ENCODE peak calls at places on chromosome 13, in five cellular contexts. W is tibial nerve, D is stomach, F is ascending aorta, S is CD14-positive monocyte. B is an unnamed sample.

GRCh38 chr13:113652404-113653263 is 5.4 kb downstream of the ATP4B start:
- DNase-seq in W (peak), D (peak), F (no peak), S (peak), B (no peak)

GRCh38 chr13:74191036-74191809 is 57.0 kb upstream of the KLF12 start:
- DNase-seq in W (no peak), D (no peak), F (no peak), S (no peak), B (no peak)

GRCh38 chr13:49374585-49375290 is 69.1 kb downstream of the CAB39L start:
- DNase-seq in W (no peak), D (no peak), F (no peak), S (no peak), B (no peak)

GRCh38 chr13:97440598-97440997 is 6.6 kb downstream of the RAP2A start:
- DNase-seq in W (no peak), D (no peak), F (no peak), S (no peak), B (no peak)

GRCh38 chr13:31209172-31209818 is 9.5 kb downstream of the B3GLCT start:
- DNase-seq in W (no peak), D (peak), F (no peak), S (no peak), B (peak)

GRCh38 chr13:46392967-46393366 is 5.9 kb upstream of the RUBCNL start:
- DNase-seq in W (no peak), D (no peak), F (no peak), S (no peak), B (no peak)

GRCh38 chr13:38167164-38167822 is 182.4 kb upstream of the UFM1 start:
- DNase-seq in W (no peak), D (no peak), F (no peak), S (no peak), B (no peak)

GRCh38 chr13:20608438-20609020 is 41.6 kb downstream of the IFT88 start:
- DNase-seq in W (no peak), D (no peak), F (no peak), S (no peak), B (no peak)

GRCh38 chr13:40576369-40576768 is 90.1 kb downstream of the FOXO1 start:
- DNase-seq in W (no peak), D (no peak), F (no peak), S (no peak), B (no peak)

GRCh38 chr13:102317593-102317992 is 84.3 kb downstream of the FGF14 start:
- DNase-seq in W (peak), D (peak), F (peak), S (no peak), B (no peak)

GRCh38 chr13:48979892-48980291 is 4.2 kb downstream of the FNDC3A start:
- DNase-seq in W (no peak), D (no peak), F (no peak), S (no peak), B (no peak)

GRCh38 chr13:98284677-98285076 is 107.6 kb upstream of the RNF113B start:
- DNase-seq in W (no peak), D (no peak), F (no peak), S (no peak), B (no peak)

GRCh38 chr13:27044837-27045570 is 126.6 kb downstream of the USP12 start:
- DNase-seq in W (no peak), D (no peak), F (no peak), S (no peak), B (no peak)

GRCh38 chr13:112740502-112741131 is 50.8 kb downstream of the ATP11A start:
- DNase-seq in W (peak), D (peak), F (no peak), S (no peak), B (no peak)

GRCh38 chr13:22451345-22451744 is 729.4 kb upstream of the SGCG start:
- DNase-seq in W (no peak), D (no peak), F (no peak), S (no peak), B (no peak)

GRCh38 chr13:26785845-26786630 is 25.5 kb upstream of the GPR12 start:
- DNase-seq in W (no peak), D (peak), F (no peak), S (no peak), B (no peak)

GRCh38 chr13:38759390-38759789 is 72.5 kb downstream of the FREM2 start:
- DNase-seq in W (no peak), D (no peak), F (no peak), S (no peak), B (no peak)

GRCh38 chr13:31794452-31794851 is 55.1 kb downstream of the RXFP2 start:
- DNase-seq in W (no peak), D (no peak), F (no peak), S (no peak), B (no peak)

GRCh38 chr13:100130092-100130491 is 41.2 kb downstream of the PCCA start:
- DNase-seq in W (no peak), D (no peak), F (no peak), S (no peak), B (no peak)

GRCh38 chr13:23753523-23753922 is 135.7 kb downstream of the MIPEP start:
- DNase-seq in W (no peak), D (no peak), F (no peak), S (no peak), B (no peak)

GRCh38 chr13:64529874-64530485 is 2700.2 kb downstream of the PCDH9 start:
- DNase-seq in W (no peak), D (no peak), F (no peak), S (no peak), B (no peak)

GRCh38 chr13:82657471-82657870 is 1224.8 kb downstream of the SLITRK1 start:
- DNase-seq in W (no peak), D (no peak), F (no peak), S (no peak), B (no peak)

GRCh38 chr13:111281751-111282311 is 38.6 kb upstream of the TEX29 start:
- DNase-seq in W (no peak), D (no peak), F (no peak), S (no peak), B (no peak)

GRCh38 chr13:42906257-42906656 is 85.8 kb downstream of the EPSTI1 start:
- DNase-seq in W (no peak), D (no peak), F (no peak), S (no peak), B (no peak)

GRCh38 chr13:110208116-110208515 is 98.8 kb downstream of the COL4A1 start:
- DNase-seq in W (no peak), D (no peak), F (no peak), S (no peak), B (no peak)

GRCh38 chr13:80141114-80141849 is 199.6 kb downstream of the SPRY2 start:
- DNase-seq in W (no peak), D (peak), F (no peak), S (no peak), B (no peak)

GRCh38 chr13:31431722-31432137 is 232.0 kb downstream of the B3GLCT start:
- DNase-seq in W (peak), D (peak), F (no peak), S (no peak), B (no peak)

GRCh38 chr13:50911051-50911690 is 1.6 kb downstream of the RNASEH2B start:
- DNase-seq in W (no peak), D (no peak), F (no peak), S (no peak), B (no peak)

GRCh38 chr13:46913757-46914156 is 16.9 kb upstream of the HTR2A start:
- DNase-seq in W (no peak), D (no peak), F (no peak), S (no peak), B (no peak)

GRCh38 chr13:100537951-100538462 is 50.6 kb downstream of the GGACT start:
- DNase-seq in W (no peak), D (no peak), F (no peak), S (no peak), B (no peak)

GRCh38 chr13:50708461-50708860 is 135.0 kb downstream of the DLEU7 start:
- DNase-seq in W (no peak), D (no peak), F (no peak), S (no peak), B (no peak)

GRCh38 chr13:78786399-78786879 is 127.5 kb upstream of the OBI1 start:
- DNase-seq in W (no peak), D (no peak), F (no peak), S (no peak), B (no peak)

GRCh38 chr13:42216422-42216735 is 55.6 kb upstream of the AKAP11 start:
- DNase-seq in W (no peak), D (no peak), F (no peak), S (no peak), B (no peak)

GRCh38 chr13:95552208-95552538 is 347 bp upstream of the CLDN10 start:
- DNase-seq in W (no peak), D (no peak), F (no peak), S (no peak), B (no peak)

GRCh38 chr13:61880576-61881283 is 465.1 kb upstream of the PCDH20 start:
- DNase-seq in W (no peak), D (peak), F (no peak), S (no peak), B (no peak)
- TF ChIP-seq CTCF in W (peak), D (no peak), F (no peak), S (peak), B (peak)

GRCh38 chr13:33347866-33348265 is 62.3 kb upstream of the STARD13 start:
- DNase-seq in W (no peak), D (no peak), F (no peak), S (no peak), B (no peak)
- TF ChIP-seq CTCF in W (no peak), D (no peak), F (no peak), S (no peak), B (no peak)

GRCh38 chr13:45362939-45363338 is 22.0 kb upstream of the TPT1 start:
- DNase-seq in W (no peak), D (no peak), F (no peak), S (no peak), B (no peak)
- TF ChIP-seq CTCF in W (no peak), D (no peak), F (no peak), S (no peak), B (no peak)

DNA sequence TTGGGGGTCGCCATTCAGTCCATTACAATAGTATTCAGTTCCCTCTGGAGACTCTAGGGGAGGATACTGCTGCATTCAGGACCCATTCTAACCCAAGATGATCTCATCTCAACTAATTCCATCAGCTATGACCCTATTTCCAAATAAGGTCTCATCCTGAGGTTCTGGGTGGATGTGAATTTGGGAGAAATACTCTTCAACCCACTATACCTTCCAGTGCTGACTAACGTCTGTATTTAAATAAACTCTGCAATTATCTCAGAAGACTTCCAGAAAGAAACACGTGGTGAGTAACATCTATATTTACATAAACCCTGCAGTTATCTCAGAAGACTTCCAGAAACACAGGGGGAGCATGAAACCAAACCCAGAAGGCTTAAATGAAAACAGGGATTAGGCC is 1300.7 kb downstream of the PCDH9 start:
- DNase-seq in W (no peak), D (no peak), F (no peak), S (no peak), B (no peak)
- TF ChIP-seq CTCF in W (no peak), D (no peak), F (no peak), S (no peak), B (no peak)